ENCODE peak calls at places on chromosomes 4 and X, in five cellular contexts. One of them, this sample, is unnamed.

GRCh38 chrX:12997898-12998687 is 23.2 kb downstream of the TMSB4X start:
- DNase-seq in NB4: no peak
- DNase-seq in osteocyte: no peak
- DNase-seq in fibroblast of lung: no peak
- DNase-seq in neural progenitor cell: peak
- DNase-seq in this sample: peak

GRCh38 chrX:14039344-14039743 is 9.7 kb upstream of the GEMIN8 start:
- DNase-seq in osteocyte: no peak
- DNase-seq in fibroblast of lung: peak
- DNase-seq in neural progenitor cell: peak
- DNase-seq in NB4: peak
- DNase-seq in this sample: peak

GRCh38 chr4:95428216-95429085 is 120.3 kb downstream of the UNC5C start:
- DNase-seq in NB4: no peak
- DNase-seq in fibroblast of lung: peak
- DNase-seq in osteocyte: no peak
- DNase-seq in neural progenitor cell: peak
- DNase-seq in this sample: no peak

GRCh38 chrX:106897259-106897658 is 5.9 kb downstream of the RIPPLY1 start:
- DNase-seq in fibroblast of lung: peak
- DNase-seq in osteocyte: no peak
- DNase-seq in neural progenitor cell: no peak
- DNase-seq in NB4: no peak
- DNase-seq in this sample: no peak

GRCh38 chrX:76029385-76029784 is 143.5 kb upstream of the PBDC1 start:
- DNase-seq in neural progenitor cell: no peak
- DNase-seq in fibroblast of lung: no peak
- DNase-seq in osteocyte: no peak
- DNase-seq in NB4: no peak
- DNase-seq in this sample: no peak

GRCh38 chr4:65223601-65224000 is 446.7 kb downstream of the EPHA5 start:
- DNase-seq in neural progenitor cell: no peak
- DNase-seq in osteocyte: no peak
- DNase-seq in NB4: no peak
- DNase-seq in fibroblast of lung: no peak
- DNase-seq in this sample: no peak

GRCh38 chrX:54715621-54716020 is 82.4 kb downstream of the ITIH6 start:
- DNase-seq in NB4: no peak
- DNase-seq in osteocyte: no peak
- DNase-seq in neural progenitor cell: no peak
- DNase-seq in fibroblast of lung: no peak
- DNase-seq in this sample: no peak

GRCh38 chrX:153927686-153927935 is 1.5 kb upstream of the ARHGAP4 start:
- DNase-seq in NB4: no peak
- DNase-seq in fibroblast of lung: no peak
- DNase-seq in neural progenitor cell: no peak
- DNase-seq in osteocyte: no peak
- DNase-seq in this sample: no peak

GRCh38 chr4:26238782-26239647 is 81.8 kb upstream of the RBPJ start:
- DNase-seq in NB4: no peak
- DNase-seq in osteocyte: no peak
- DNase-seq in fibroblast of lung: peak
- DNase-seq in neural progenitor cell: peak
- DNase-seq in this sample: peak

GRCh38 chr4:8860892-8861575 is 10.6 kb downstream of the HMX1 start:
- DNase-seq in neural progenitor cell: peak
- DNase-seq in osteocyte: no peak
- DNase-seq in NB4: no peak
- DNase-seq in fibroblast of lung: no peak
- DNase-seq in this sample: no peak

GRCh38 chrX:53481816-53482485 is 47.8 kb upstream of the HSD17B10 start:
- DNase-seq in osteocyte: no peak
- DNase-seq in neural progenitor cell: peak
- DNase-seq in NB4: peak
- DNase-seq in fibroblast of lung: peak
- DNase-seq in this sample: peak

GRCh38 chr4:7206385-7206784 is 14.0 kb downstream of the SORCS2 start:
- DNase-seq in osteocyte: no peak
- DNase-seq in fibroblast of lung: peak
- DNase-seq in NB4: no peak
- DNase-seq in neural progenitor cell: peak
- DNase-seq in this sample: no peak

GRCh38 chr4:186701273-186701672 is 22.4 kb downstream of the FAT1 start:
- DNase-seq in neural progenitor cell: peak
- DNase-seq in osteocyte: no peak
- DNase-seq in NB4: no peak
- DNase-seq in fibroblast of lung: peak
- DNase-seq in this sample: peak

GRCh38 chr4:30770049-30770549 is 49.9 kb downstream of the PCDH7 start:
- DNase-seq in osteocyte: no peak
- DNase-seq in NB4: no peak
- DNase-seq in neural progenitor cell: no peak
- DNase-seq in fibroblast of lung: peak
- DNase-seq in this sample: no peak

GRCh38 chrX:7318246-7318645 is 170.3 kb upstream of the PUDP start:
- DNase-seq in osteocyte: no peak
- DNase-seq in NB4: no peak
- DNase-seq in fibroblast of lung: peak
- DNase-seq in neural progenitor cell: no peak
- DNase-seq in this sample: no peak

GRCh38 chr4:76897522-76898384 is at the start of gene SOWAHB:
- DNase-seq in NB4: no peak
- DNase-seq in fibroblast of lung: no peak
- DNase-seq in osteocyte: no peak
- DNase-seq in neural progenitor cell: peak
- DNase-seq in this sample: peak

GRCh38 chr4:48268956-48269860 is at the start of gene TEC:
- DNase-seq in osteocyte: no peak
- DNase-seq in NB4: peak
- DNase-seq in neural progenitor cell: peak
- DNase-seq in fibroblast of lung: peak
- DNase-seq in this sample: peak

GRCh38 chr4:87179751-87180150 is 40.7 kb downstream of the KLHL8 start:
- DNase-seq in neural progenitor cell: no peak
- DNase-seq in NB4: no peak
- DNase-seq in fibroblast of lung: peak
- DNase-seq in osteocyte: no peak
- DNase-seq in this sample: no peak

GRCh38 chr4:1767770-1768366 is 25.2 kb upstream of the FGFR3 start:
- DNase-seq in fibroblast of lung: peak
- DNase-seq in osteocyte: no peak
- DNase-seq in NB4: peak
- DNase-seq in neural progenitor cell: peak
- DNase-seq in this sample: peak

GRCh38 chr4:14234330-14234729 is 606.8 kb upstream of the BOD1L1 start:
- DNase-seq in fibroblast of lung: peak
- DNase-seq in neural progenitor cell: no peak
- DNase-seq in osteocyte: no peak
- DNase-seq in NB4: no peak
- DNase-seq in this sample: no peak

GRCh38 chr4:87511500-87511899 is 17.7 kb downstream of the SPARCL1 start:
- DNase-seq in NB4: no peak
- DNase-seq in fibroblast of lung: no peak
- DNase-seq in neural progenitor cell: no peak
- DNase-seq in osteocyte: no peak
- DNase-seq in this sample: no peak

GRCh38 chr4:110587666-110588285 is 35.1 kb downstream of the PITX2 start:
- DNase-seq in neural progenitor cell: no peak
- DNase-seq in osteocyte: no peak
- DNase-seq in NB4: no peak
- DNase-seq in fibroblast of lung: no peak
- DNase-seq in this sample: no peak

GRCh38 chr4:110589297-110589696 is 33.6 kb downstream of the PITX2 start:
- DNase-seq in NB4: no peak
- DNase-seq in neural progenitor cell: no peak
- DNase-seq in osteocyte: no peak
- DNase-seq in fibroblast of lung: peak
- DNase-seq in this sample: no peak

GRCh38 chr4:110586137-110586850 is 36.6 kb downstream of the PITX2 start:
- DNase-seq in NB4: peak
- DNase-seq in neural progenitor cell: peak
- DNase-seq in osteocyte: no peak
- DNase-seq in fibroblast of lung: peak
- DNase-seq in this sample: no peak
- TF ChIP-seq CTCF in NB4: peak
- TF ChIP-seq CTCF in neural progenitor cell: peak
- TF ChIP-seq CTCF in osteocyte: peak
- TF ChIP-seq CTCF in fibroblast of lung: peak
- TF ChIP-seq CTCF in this sample: peak

DNA sequence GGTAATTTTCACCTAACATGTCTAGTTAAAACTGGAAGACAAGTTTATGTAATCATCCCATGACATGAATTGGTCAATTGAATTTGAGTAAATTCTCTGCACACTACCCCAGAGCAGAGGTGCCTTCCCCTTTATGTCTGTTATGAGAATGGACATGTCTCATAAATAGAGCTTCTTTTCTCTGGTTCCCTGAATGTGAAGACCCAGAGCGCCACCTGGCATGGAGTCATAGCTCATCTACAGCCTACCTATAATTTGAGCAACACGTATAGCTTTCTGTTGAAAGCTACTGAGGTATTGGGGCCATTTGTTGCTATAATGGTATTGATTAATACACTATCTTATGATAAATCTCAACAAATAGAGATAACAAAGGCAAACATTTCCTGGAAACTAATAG is 626.5 kb upstream of the GALNTL6 start:
- DNase-seq in fibroblast of lung: no peak
- DNase-seq in NB4: peak
- DNase-seq in neural progenitor cell: peak
- DNase-seq in osteocyte: no peak
- DNase-seq in this sample: no peak
- TF ChIP-seq CTCF in fibroblast of lung: no peak
- TF ChIP-seq CTCF in NB4: no peak
- TF ChIP-seq CTCF in neural progenitor cell: no peak
- TF ChIP-seq CTCF in osteocyte: no peak
- TF ChIP-seq CTCF in this sample: no peak

DNA sequence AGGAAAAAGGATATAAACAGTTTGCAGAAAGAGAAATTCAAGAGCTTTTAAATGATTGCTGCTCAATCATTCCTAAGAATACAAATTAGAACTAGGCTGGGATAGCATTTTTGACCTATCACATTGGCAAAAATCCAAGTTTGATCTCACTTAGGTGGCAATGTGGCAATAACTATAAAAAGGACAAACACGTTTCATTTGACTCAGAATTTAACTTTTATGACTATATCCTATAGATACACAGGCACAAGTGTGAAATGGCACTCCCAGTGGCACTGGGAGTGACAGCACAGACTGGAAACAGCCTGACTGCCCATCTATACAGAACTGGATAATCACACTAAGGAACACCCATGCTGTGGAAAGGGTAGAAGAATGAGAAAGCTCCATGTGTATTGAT is 11.1 kb downstream of the CENPU start:
- DNase-seq in fibroblast of lung: no peak
- DNase-seq in NB4: no peak
- DNase-seq in neural progenitor cell: no peak
- DNase-seq in osteocyte: no peak
- DNase-seq in this sample: no peak
- TF ChIP-seq CTCF in fibroblast of lung: no peak
- TF ChIP-seq CTCF in NB4: no peak
- TF ChIP-seq CTCF in neural progenitor cell: no peak
- TF ChIP-seq CTCF in osteocyte: no peak
- TF ChIP-seq CTCF in this sample: no peak

GRCh38 chrX:102659790-102660757 is 8.8 kb downstream of the GPRASP1 start:
- DNase-seq in NB4: peak
- DNase-seq in neural progenitor cell: peak
- DNase-seq in osteocyte: peak
- DNase-seq in fibroblast of lung: peak
- DNase-seq in this sample: peak
- TF ChIP-seq CTCF in NB4: no peak
- TF ChIP-seq CTCF in neural progenitor cell: no peak
- TF ChIP-seq CTCF in osteocyte: peak
- TF ChIP-seq CTCF in fibroblast of lung: peak
- TF ChIP-seq CTCF in this sample: peak

GRCh38 chr4:112857461-112857860 is 192.0 kb upstream of the ANK2 start:
- DNase-seq in neural progenitor cell: no peak
- DNase-seq in NB4: no peak
- DNase-seq in fibroblast of lung: peak
- DNase-seq in osteocyte: no peak
- DNase-seq in this sample: no peak

GRCh38 chr4:112852586-112852985 is 196.9 kb upstream of the ANK2 start:
- DNase-seq in fibroblast of lung: no peak
- DNase-seq in osteocyte: no peak
- DNase-seq in NB4: no peak
- DNase-seq in neural progenitor cell: no peak
- DNase-seq in this sample: no peak

GRCh38 chr4:112854420-112854819 is 195.0 kb upstream of the ANK2 start:
- DNase-seq in neural progenitor cell: no peak
- DNase-seq in fibroblast of lung: no peak
- DNase-seq in NB4: no peak
- DNase-seq in osteocyte: no peak
- DNase-seq in this sample: no peak

GRCh38 chr4:112855058-112855457 is 194.4 kb upstream of the ANK2 start:
- DNase-seq in fibroblast of lung: no peak
- DNase-seq in neural progenitor cell: no peak
- DNase-seq in osteocyte: no peak
- DNase-seq in NB4: no peak
- DNase-seq in this sample: no peak

GRCh38 chr4:112853662-112854256 is 195.7 kb upstream of the ANK2 start:
- DNase-seq in NB4: peak
- DNase-seq in fibroblast of lung: peak
- DNase-seq in osteocyte: no peak
- DNase-seq in neural progenitor cell: no peak
- DNase-seq in this sample: no peak
- TF ChIP-seq CTCF in NB4: peak
- TF ChIP-seq CTCF in fibroblast of lung: peak
- TF ChIP-seq CTCF in osteocyte: peak
- TF ChIP-seq CTCF in neural progenitor cell: peak
- TF ChIP-seq CTCF in this sample: peak